ENCODE peak calls at places on chromosomes 3 and 15, in ten cellular contexts. V is skeletal muscle cell, X is HCEC 1CT, C is IMR-90, P is T1000, G is NT2/D1, B is LoVo, A is neural progenitor cell, Z is HT-29, W is tibial artery. K is an unnamed sample.

GRCh38 chr15:88529021-88529630 is 17.4 kb downstream of the DET1 start:
- DNase-seq in V (no peak), X (peak; percentile 38), C (peak; percentile 68), P (no peak), G (no peak), B (no peak), A (no peak), Z (no peak), W (no peak), K (no peak)

GRCh38 chr3:139797724-139798343 is 120.1 kb upstream of the NMNAT3 start:
- DNase-seq in V (no peak), X (no peak), C (peak; percentile 6), P (peak; percentile 41), G (peak; percentile 50), B (peak; percentile 26), A (peak; percentile 76), Z (peak; percentile 35), W (no peak), K (no peak)

GRCh38 chr15:27989838-27990237 is 109.3 kb downstream of the OCA2 start:
- DNase-seq in V (no peak), X (no peak), C (no peak), P (no peak), G (no peak), B (no peak), A (no peak), Z (no peak), W (no peak), K (no peak)

GRCh38 chr3:141561426-141562034 is 74.7 kb downstream of the RASA2 start:
- DNase-seq in V (peak; percentile 20), X (peak; percentile 48), C (peak; percentile 80), P (no peak), G (peak; percentile 49), B (peak; percentile 57), A (peak; percentile 62), Z (peak; percentile 74), W (no peak), K (peak; percentile 42)

GRCh38 chr3:130843441-130843840 is 50.4 kb upstream of the ATP2C1 start:
- DNase-seq in V (no peak), X (no peak), C (no peak), P (no peak), G (no peak), B (no peak), A (no peak), Z (no peak), W (no peak), K (no peak)

GRCh38 chr15:99536422-99537033 is 29.3 kb upstream of the MEF2A start:
- DNase-seq in V (no peak), X (peak; percentile 57), C (peak; percentile 65), P (no peak), G (no peak), B (no peak), A (no peak), Z (no peak), W (peak; percentile 72), K (peak; percentile 71)

GRCh38 chr15:50828610-50829206 is 63.2 kb upstream of the SPPL2A start:
- DNase-seq in V (peak; percentile 84), X (peak; percentile 88), C (peak; percentile 86), P (no peak), G (peak; percentile 22), B (peak; percentile 80), A (peak; percentile 40), Z (peak; percentile 52), W (peak; percentile 37), K (peak; percentile 77)

GRCh38 chr3:143963946-143964345 is 7.7 kb upstream of the DIPK2A start:
- DNase-seq in V (no peak), X (peak; percentile 66), C (no peak), P (no peak), G (no peak), B (no peak), A (no peak), Z (no peak), W (no peak), K (peak; percentile 26)

GRCh38 chr3:191217331-191217730 is 18.3 kb downstream of the OSTN start:
- DNase-seq in V (peak; percentile 31), X (no peak), C (no peak), P (no peak), G (no peak), B (no peak), A (no peak), Z (no peak), W (no peak), K (no peak)

GRCh38 chr3:94117729-94118128 is 54.9 kb downstream of the NSUN3 start:
- DNase-seq in V (no peak), X (no peak), C (no peak), P (no peak), G (no peak), B (no peak), A (no peak), Z (no peak), W (no peak), K (no peak)

GRCh38 chr3:535566-536416 is 339.2 kb downstream of the CHL1 start:
- DNase-seq in V (no peak), X (no peak), C (peak; percentile 11), P (peak; percentile 66), G (peak; percentile 16), B (no peak), A (peak; percentile 51), Z (no peak), W (no peak), K (no peak)

GRCh38 chr3:154758109-154758868 is 321.8 kb upstream of the MME start:
- DNase-seq in V (no peak), X (peak; percentile 78), C (peak; percentile 70), P (no peak), G (no peak), B (peak; percentile 31), A (no peak), Z (peak; percentile 46), W (no peak), K (peak; percentile 45)

GRCh38 chr3:12979151-12979946 is 93.9 kb downstream of the IQSEC1 start:
- DNase-seq in V (no peak), X (no peak), C (no peak), P (no peak), G (no peak), B (no peak), A (no peak), Z (no peak), W (no peak), K (no peak)

GRCh38 chr15:34358367-34358766 is 8.6 kb downstream of the LPCAT4 start:
- DNase-seq in V (no peak), X (peak; percentile 27), C (no peak), P (no peak), G (no peak), B (no peak), A (no peak), Z (no peak), W (no peak), K (no peak)

GRCh38 chr15:34122771-34123183 is 20.9 kb downstream of the PGBD4 start:
- DNase-seq in V (peak; percentile 78), X (peak; percentile 93), C (peak; percentile 97), P (peak; percentile 75), G (no peak), B (no peak), A (no peak), Z (peak; percentile 65), W (no peak), K (peak; percentile 65)

GRCh38 chr3:172367205-172368105 is 80.8 kb downstream of the GHSR start:
- DNase-seq in V (peak; percentile 13), X (peak; percentile 73), C (peak; percentile 70), P (no peak), G (no peak), B (no peak), A (no peak), Z (no peak), W (no peak), K (no peak)

GRCh38 chr3:177287231-177287630 is 89.9 kb upstream of the TBL1XR1 start:
- DNase-seq in V (no peak), X (no peak), C (no peak), P (no peak), G (no peak), B (no peak), A (no peak), Z (no peak), W (no peak), K (no peak)

GRCh38 chr3:30355622-30356021 is 250.8 kb upstream of the TGFBR2 start:
- DNase-seq in V (no peak), X (no peak), C (peak; percentile 16), P (no peak), G (no peak), B (no peak), A (peak; percentile 9), Z (no peak), W (no peak), K (no peak)

GRCh38 chr3:197224034-197224444 is 74.4 kb downstream of the DLG1 start:
- DNase-seq in V (peak; percentile 19), X (peak; percentile 60), C (peak; percentile 67), P (no peak), G (peak; percentile 20), B (peak; percentile 62), A (peak; percentile 71), Z (peak; percentile 69), W (no peak), K (peak; percentile 35)

GRCh38 chr15:26065723-26066122 is 202.6 kb upstream of the ATP10A start:
- DNase-seq in V (no peak), X (no peak), C (no peak), P (no peak), G (peak; percentile 5), B (no peak), A (peak; percentile 61), Z (no peak), W (no peak), K (no peak)

GRCh38 chr15:42152921-42153680 is 3.3 kb downstream of the PLA2G4F start:
- DNase-seq in V (no peak), X (no peak), C (no peak), P (no peak), G (no peak), B (no peak), A (no peak), Z (no peak), W (no peak), K (no peak)

GRCh38 chr3:19559724-19560442 is 374.1 kb downstream of the EFHB start:
- DNase-seq in V (no peak), X (no peak), C (no peak), P (no peak), G (no peak), B (no peak), A (no peak), Z (no peak), W (no peak), K (no peak)

K was measured in HS-5.